ENCODE peak calls at places on chromosomes 11 and 22, in four cellular contexts. P, Q, A and V are unnamed samples. For H3K4me1, the result is how much of the 10 kb centered on the place peaks cover.

GRCh38 chr22:26428515-26429457 is at the start of gene ASPHD2:
- DNase-seq in A (peak), P (peak), Q (peak), V (peak)

GRCh38 chr11:76184551-76184993 is 21.7 kb downstream of the WNT11 start:
- DNase-seq in A (no peak), Q (no peak), P (no peak), V (no peak)

GRCh38 chr11:121226415-121227263 is 65.9 kb upstream of the SC5D start:
- DNase-seq in P (no peak), Q (no peak), A (no peak), V (no peak)

GRCh38 chr11:112157274-112157766 is 6.6 kb downstream of the IL18 start:
- DNase-seq in A (no peak), P (peak), Q (no peak), V (no peak)

GRCh38 chr22:23110190-23110921 is 31.4 kb downstream of the RSPH14 start:
- DNase-seq in Q (no peak), A (no peak), P (no peak), V (no peak)

GRCh38 chr11:763549-764321 is 13.6 kb downstream of the GATD1 start:
- DNase-seq in P (no peak), Q (peak), A (peak), V (no peak)

GRCh38 chr11:22521226-22521625 is 104.4 kb downstream of the FANCF start:
- DNase-seq in Q (no peak), A (no peak), P (peak), V (no peak)

GRCh38 chr11:35714882-35715612 is 52.5 kb downstream of the TRIM44 start:
- DNase-seq in A (no peak), P (no peak), Q (no peak), V (no peak)

GRCh38 chr11:130413383-130414106 is 14.9 kb downstream of the ADAMTS8 start:
- DNase-seq in A (no peak), Q (peak), P (no peak), V (no peak)

DNA sequence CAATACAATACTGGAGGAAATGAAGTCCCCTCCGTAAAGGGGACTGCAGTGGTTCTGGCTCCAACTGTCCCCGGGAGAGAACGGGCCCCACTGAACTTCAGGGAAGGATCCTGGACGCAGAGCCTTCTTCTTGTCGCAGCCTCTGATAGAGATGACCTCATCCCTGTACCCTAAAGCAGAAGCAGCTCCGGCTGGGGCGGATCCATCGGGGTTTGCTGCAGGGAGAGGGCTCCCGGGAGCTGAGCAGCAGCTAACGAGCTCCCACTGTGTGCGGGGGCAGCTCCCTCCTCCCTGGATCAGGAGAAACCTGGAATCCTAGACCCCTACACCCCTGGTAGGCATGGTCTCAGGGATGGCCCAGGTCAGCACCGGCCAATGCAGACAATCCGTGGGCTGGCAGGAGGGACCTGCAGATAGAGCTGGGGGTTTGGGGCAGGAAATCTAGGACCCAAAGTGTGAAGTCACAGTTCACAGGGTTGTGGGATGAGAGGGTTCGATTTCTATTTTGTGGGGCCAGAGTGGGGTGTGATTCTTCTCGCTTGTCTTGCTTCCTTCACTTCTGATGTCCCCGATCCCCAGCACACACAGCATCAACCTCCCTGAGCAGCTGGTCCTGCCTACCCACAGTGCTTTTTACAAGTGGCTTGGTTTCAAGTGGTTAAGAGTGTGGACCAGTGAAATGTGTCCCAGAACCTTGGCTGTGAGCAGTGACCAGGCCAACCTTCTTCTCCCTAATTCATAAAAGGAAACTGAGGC is 12.9 kb downstream of the KIAA0930 start:
- DNase-seq in Q (peak), A (no peak), P (no peak), V (no peak)
- H3K4me1 ChIP-seq in Q (under half), A (half or more), P (under half), V (under half)

GRCh38 chr11:8694137-8694536 is 11.5 kb downstream of the RPL27A start:
- DNase-seq in A (no peak), Q (no peak), P (no peak), V (peak)
- H3K27ac ChIP-seq in A (no peak), Q (no peak), P (peak), V (no peak)

DNA sequence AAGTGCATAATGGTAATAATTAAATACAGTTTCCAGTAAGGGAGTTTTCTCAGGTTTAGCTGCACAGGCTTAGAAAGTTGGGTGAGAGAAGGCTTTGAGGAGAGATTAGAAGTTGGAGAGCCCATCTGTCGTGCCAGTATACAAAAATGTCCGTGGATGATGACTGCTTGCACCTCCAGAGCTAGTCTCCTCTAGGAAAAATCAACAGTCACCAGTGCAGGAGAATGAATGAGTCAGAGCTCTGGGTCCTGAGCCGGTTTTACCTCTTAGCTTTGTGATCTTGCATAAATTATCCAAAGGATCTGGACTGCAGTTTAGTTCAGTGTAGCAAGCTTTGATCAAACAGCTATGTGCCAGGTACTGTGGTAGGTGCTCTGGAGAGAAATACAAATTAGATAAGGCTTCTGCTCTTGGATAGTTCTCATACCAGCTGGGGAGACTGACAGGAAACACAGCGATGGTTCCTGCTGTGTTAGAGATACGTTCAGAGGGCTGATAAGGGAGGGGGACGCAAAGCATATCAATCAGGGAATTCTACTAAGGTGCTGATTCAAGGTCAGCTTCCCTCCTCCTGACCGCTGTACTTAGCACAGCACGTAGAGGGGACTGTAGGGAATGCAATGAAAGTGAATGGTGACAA is 125.9 kb downstream of the TEAD1 start:
- DNase-seq in A (no peak), Q (no peak), P (peak), V (no peak)
- H3K4me1 ChIP-seq in A (under half), Q (under half), P (under half), V (under half)

GRCh38 chr11:65434057-65434666 is 11.6 kb downstream of the NEAT1 start:
- DNase-seq in Q (no peak), P (peak), A (no peak), V (no peak)

GRCh38 chr11:65433657-65434056 is 11.1 kb downstream of the NEAT1 start:
- DNase-seq in P (no peak), Q (no peak), A (no peak), V (no peak)

GRCh38 chr11:65435981-65436411 is 13.4 kb downstream of the NEAT1 start:
- DNase-seq in Q (peak), P (peak), A (peak), V (no peak)

GRCh38 chr11:65435330-65435931 is 12.8 kb downstream of the NEAT1 start:
- DNase-seq in P (no peak), A (peak), Q (no peak), V (peak)

DNA sequence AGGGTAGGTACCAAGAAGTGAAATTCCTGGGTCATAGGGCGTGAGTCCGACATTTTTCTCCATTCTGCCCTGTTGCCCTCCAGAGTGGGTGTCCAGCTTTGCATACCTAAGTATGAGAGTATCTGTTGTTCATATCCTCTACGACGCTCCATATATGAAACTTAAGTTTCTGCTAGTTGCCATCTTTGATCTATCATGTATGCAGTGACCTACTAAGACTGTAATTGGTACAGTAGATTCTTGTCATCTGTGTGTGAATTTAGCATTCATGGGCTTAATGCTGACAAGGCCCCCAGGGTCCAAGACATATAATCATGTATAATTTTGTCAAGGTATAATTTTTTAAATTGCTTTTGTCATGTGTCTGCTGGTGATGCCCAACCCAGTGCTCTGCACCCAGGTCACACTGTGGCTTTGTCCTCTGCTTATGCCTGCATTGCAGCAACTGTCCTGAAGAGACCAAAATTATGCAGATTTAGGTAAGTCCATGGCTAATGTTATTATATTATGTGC is 12.1 kb downstream of the NEAT1 start:
- DNase-seq in A (no peak), Q (no peak), P (no peak), V (no peak)
- H3K27ac ChIP-seq in A (peak), Q (peak), P (peak), V (peak)

GRCh38 chr11:5674391-5674790 is 10.5 kb downstream of the TRIM5 start:
- DNase-seq in P (no peak), A (no peak), Q (no peak), V (no peak)
- H3K4me1 ChIP-seq in P (under half), A (under half), Q (under half), V (under half)

DNA sequence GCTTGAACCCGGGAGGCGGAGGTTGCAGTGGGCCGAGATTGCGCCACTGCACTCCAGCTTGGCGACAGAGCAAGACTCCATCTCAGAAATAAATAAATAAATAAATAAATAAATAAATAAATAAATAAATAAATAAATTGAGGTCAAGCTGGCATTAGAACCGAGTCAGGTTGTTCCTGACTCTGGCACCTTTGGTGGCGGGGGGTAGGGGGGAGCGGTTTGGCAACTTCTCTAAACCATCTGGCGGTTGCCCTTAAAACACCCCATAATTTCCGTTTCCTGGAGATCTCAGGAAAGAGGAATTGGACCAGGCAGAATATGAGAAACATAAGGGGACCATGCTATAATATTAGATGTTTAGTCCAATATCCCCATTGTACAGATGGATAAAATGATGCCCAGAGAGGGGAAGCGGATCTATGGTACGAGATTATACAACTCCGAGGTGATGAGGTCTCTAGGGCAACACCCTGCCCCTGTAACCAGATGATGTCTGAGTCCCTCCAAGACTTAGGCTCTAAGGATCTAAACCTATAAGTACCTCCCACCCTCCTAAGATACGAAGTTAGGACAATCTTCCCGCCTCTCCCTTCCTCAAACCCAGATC is 773 bp downstream of the CLPB start:
- DNase-seq in P (no peak), A (no peak), Q (no peak), V (no peak)
- H3K27ac ChIP-seq in P (peak), A (peak), Q (no peak), V (peak)

GRCh38 chr22:19578180-19579004 is 54.2 kb upstream of the CLDN5 start:
- DNase-seq in P (no peak), Q (no peak), A (no peak), V (no peak)

GRCh38 chr22:19579113-19579811 is 55.1 kb upstream of the CLDN5 start:
- DNase-seq in P (no peak), A (no peak), Q (no peak), V (no peak)

GRCh38 chr22:19576460-19577421 is 52.5 kb upstream of the CLDN5 start:
- DNase-seq in Q (no peak), A (no peak), P (no peak), V (no peak)

GRCh38 chr22:19579880-19580279 is 55.7 kb upstream of the CLDN5 start:
- DNase-seq in A (no peak), Q (no peak), P (no peak), V (peak)

GRCh38 chr22:19577422-19577966 is 53.3 kb upstream of the CLDN5 start:
- DNase-seq in A (no peak), P (no peak), Q (no peak), V (no peak)
- H3K4me1 ChIP-seq in A (under half), P (under half), Q (under half), V (under half)

DNA sequence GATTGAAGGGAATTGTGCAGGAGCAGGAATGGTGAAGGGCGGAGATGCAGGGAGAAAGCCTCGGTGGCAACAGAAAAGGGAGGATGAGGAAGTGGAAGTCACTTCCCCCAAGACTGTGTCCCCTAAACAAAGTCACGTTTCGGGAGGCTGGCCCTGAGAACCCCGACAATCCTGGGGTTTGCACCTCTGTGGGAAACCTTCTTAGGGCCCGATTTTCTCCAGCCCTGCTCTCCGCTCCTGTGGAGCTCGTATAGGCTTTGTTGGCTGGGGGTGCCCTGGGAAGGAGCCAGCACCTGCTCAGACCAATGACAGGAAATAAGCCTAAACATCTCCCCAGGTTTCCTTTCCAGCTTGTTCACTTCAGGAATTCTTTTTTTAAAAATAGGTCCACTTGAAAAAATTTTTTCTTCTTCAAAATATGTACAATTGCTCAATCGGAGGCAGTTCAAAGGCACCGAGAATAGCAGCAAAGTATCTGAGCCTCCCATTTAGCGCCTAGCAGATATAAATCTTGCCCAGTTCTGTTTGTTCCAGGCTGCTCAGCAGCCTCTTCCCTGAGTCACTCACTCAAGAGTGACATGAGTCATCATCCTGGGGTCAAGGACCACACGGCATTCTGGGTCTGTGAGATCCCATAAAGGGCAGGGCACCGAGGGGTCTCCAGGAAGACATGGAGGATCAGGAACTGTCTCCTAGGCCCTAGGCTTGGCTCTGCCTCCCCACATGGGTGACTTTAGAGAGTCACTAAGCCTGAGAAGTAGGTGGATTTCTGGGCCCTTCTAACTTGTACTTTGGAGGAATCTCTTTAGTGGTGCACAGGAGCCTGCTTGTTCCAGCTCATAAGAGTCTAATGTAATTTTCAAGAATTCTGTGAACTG is 34.0 kb downstream of the IRAG1 start:
- DNase-seq in A (no peak), Q (peak), P (peak), V (no peak)
- H3K27ac ChIP-seq in A (peak), Q (peak), P (peak), V (no peak)

GRCh38 chr11:117888140-117888561 is 11.7 kb upstream of the FXYD6 start:
- DNase-seq in Q (no peak), A (no peak), P (no peak), V (no peak)
- H3K4me1 ChIP-seq in Q (under half), A (under half), P (under half), V (under half)